ENCODE peak calls at places on chromosomes 12 and 14, in five cellular contexts. L, N, X, B and Z are unnamed samples.

GRCh38 chr12:131076791-131077747 is 123.4 kb downstream of the ADGRD1 start:
- DNase-seq in L (no peak), N (no peak), X (no peak), B (peak), Z (no peak)

GRCh38 chr14:63308723-63309317 is 9.9 kb downstream of the GPHB5 start:
- DNase-seq in L (peak), N (no peak), X (no peak), B (peak), Z (peak)

GRCh38 chr12:75991753-75992152 is 39.8 kb downstream of the PHLDA1 start:
- DNase-seq in L (no peak), N (no peak), X (no peak), B (no peak), Z (no peak)

GRCh38 chr12:52763991-52764390 is 13.2 kb downstream of the KRT76 start:
- DNase-seq in L (no peak), N (no peak), X (no peak), B (no peak), Z (no peak)

GRCh38 chr14:83702619-83703018 is 1827.3 kb upstream of the FLRT2 start:
- DNase-seq in L (no peak), N (no peak), X (no peak), B (no peak), Z (no peak)

GRCh38 chr12:109737631-109738030 is 24.0 kb downstream of the FAM222A start:
- DNase-seq in L (no peak), N (no peak), X (peak), B (no peak), Z (no peak)

GRCh38 chr14:89196561-89196960 is 220.5 kb downstream of the FOXN3 start:
- DNase-seq in L (no peak), N (no peak), X (no peak), B (no peak), Z (no peak)

GRCh38 chr12:109737111-109737510 is 23.5 kb downstream of the FAM222A start:
- DNase-seq in L (no peak), N (no peak), X (peak), B (no peak), Z (no peak)

GRCh38 chr12:6641131-6641530 is 5.4 kb upstream of the LPAR5 start:
- DNase-seq in L (peak), N (no peak), X (no peak), B (no peak), Z (no peak)

GRCh38 chr12:6635856-6636521 is at the start of gene LPAR5:
- DNase-seq in L (peak), N (peak), X (peak), B (peak), Z (peak)

GRCh38 chr12:6640497-6640896 is 4.7 kb upstream of the LPAR5 start:
- DNase-seq in L (no peak), N (no peak), X (no peak), B (no peak), Z (no peak)

GRCh38 chr12:6639151-6639773 is 3.5 kb upstream of the LPAR5 start:
- DNase-seq in L (no peak), N (no peak), X (peak), B (no peak), Z (no peak)

DNA sequence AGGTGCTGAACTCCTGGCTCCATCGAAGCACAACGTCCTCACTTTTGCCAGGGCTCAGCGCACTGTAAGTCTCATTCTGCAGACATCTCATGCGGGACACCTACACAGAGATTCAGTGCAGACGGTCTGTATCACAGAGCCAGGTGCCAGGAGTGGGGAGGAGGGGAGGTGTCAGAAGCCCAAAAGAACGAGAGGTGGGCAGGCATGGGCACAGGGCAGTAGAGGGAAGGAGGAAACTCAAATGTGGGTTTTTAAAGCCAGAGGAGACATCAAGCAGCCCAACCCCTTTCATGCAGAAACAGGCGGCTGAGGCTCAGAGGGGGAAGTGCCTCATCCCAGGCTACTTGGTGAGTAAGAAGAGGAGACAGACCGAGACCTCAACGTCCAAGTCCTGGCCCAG is 2.5 kb upstream of the LPAR5 start:
- DNase-seq in L (no peak), N (no peak), X (peak), B (peak), Z (peak)
- H3K4me3 ChIP-seq in L (no peak), N (no peak), X (no peak), B (no peak), Z (no peak)

GRCh38 chr12:63394349-63394748 is 243.3 kb upstream of the AVPR1A start:
- DNase-seq in L (no peak), N (no peak), X (no peak), B (no peak), Z (no peak)

GRCh38 chr12:63400318-63400717 is 249.3 kb upstream of the AVPR1A start:
- DNase-seq in L (no peak), N (no peak), X (no peak), B (no peak), Z (no peak)

GRCh38 chr12:63397807-63398206 is 246.8 kb upstream of the AVPR1A start:
- DNase-seq in L (no peak), N (no peak), X (no peak), B (no peak), Z (no peak)

GRCh38 chr12:63394994-63395393 is 244.0 kb upstream of the AVPR1A start:
- DNase-seq in L (no peak), N (no peak), X (no peak), B (no peak), Z (no peak)

DNA sequence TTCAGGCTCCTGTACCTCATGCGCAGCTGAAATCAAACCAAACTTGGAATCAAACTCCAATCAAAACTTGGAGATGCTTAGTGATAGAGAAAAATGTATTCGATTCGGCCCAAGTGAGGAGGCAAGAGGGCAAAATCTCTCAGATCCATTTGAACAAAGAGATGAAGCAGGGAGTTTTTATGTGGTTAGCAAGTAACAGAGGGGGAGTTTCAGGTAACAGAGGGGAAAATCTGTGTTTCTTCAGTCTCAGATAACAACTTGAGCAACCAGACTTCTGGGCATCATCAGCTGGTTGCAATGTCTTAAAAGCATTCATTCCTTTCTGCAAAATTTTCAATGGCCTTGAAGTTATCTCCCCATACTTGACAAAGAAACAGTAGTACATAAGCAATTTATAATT is 245.1 kb upstream of the AVPR1A start:
- DNase-seq in L (no peak), N (no peak), X (no peak), B (no peak), Z (no peak)
- H3K4me3 ChIP-seq in L (no peak), N (no peak), X (no peak), B (no peak), Z (no peak)

GRCh38 chr14:104683653-104684448 is 5.6 kb upstream of the INF2 start:
- DNase-seq in L (no peak), N (no peak), X (peak), B (no peak), Z (no peak)

GRCh38 chr14:104682107-104682593 is 7.3 kb upstream of the INF2 start:
- DNase-seq in L (no peak), N (no peak), X (peak), B (peak), Z (no peak)

GRCh38 chr14:104680056-104680805 is 9.2 kb upstream of the INF2 start:
- DNase-seq in L (peak), N (no peak), X (peak), B (no peak), Z (peak)

GRCh38 chr14:104680806-104681688 is 8.4 kb upstream of the INF2 start:
- DNase-seq in L (peak), N (peak), X (peak), B (no peak), Z (peak)

GRCh38 chr14:104681689-104682074 is 7.7 kb upstream of the INF2 start:
- DNase-seq in L (peak), N (peak), X (peak), B (peak), Z (no peak)
- H3K4me3 ChIP-seq in L (peak), N (peak), X (peak), B (peak), Z (no peak)

GRCh38 chr12:6377667-6377994 is 2.3 kb upstream of the SCNN1A start:
- DNase-seq in L (no peak), N (peak), X (no peak), B (peak), Z (no peak)
- H3K4me3 ChIP-seq in L (no peak), N (peak), X (no peak), B (no peak), Z (no peak)

DNA sequence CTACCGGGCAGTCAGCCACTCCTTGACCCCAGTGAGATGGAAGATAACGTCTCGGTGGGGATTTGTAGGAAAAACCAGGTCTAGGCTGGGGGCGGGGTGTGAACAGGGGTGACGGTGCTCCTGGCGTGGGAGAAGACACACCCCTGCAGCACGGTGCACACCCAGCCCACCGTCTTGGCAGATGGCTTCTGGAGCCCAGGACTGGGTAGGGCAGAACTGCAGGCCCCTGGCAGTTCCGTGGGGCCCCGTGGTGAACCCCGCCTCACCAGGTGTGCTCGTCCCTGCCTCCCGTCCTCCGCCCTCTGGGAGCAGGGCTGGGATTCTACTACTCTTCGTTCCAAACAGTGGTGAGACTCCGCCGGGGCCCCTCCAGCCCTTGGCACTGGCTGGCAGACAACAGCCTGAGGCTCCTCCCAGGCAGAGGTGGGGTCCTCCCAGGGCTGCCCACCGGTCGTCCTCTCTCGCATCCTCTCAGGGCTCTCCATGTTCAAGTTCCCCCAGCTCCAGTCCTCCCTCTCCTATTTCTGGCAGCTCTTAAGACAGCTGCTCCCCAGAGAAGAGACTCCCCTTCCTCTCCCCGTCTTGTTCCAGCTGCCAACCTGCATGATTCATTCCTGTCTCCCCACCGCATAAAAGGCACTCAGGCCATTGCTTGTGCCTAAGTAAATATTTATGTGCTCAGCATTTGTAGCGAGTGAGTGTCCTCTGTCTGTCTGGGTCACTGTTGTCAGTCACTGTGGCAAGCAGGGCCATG is 75.4 kb downstream of the FBXL14 start:
- DNase-seq in L (peak), N (peak), X (no peak), B (peak), Z (peak)
- H3K4me3 ChIP-seq in L (peak), N (no peak), X (no peak), B (no peak), Z (no peak)

GRCh38 chr12:101832030-101832429 is 1.3 kb upstream of the GNPTAB start:
- DNase-seq in L (no peak), N (no peak), X (no peak), B (no peak), Z (no peak)

GRCh38 chr12:101829639-101830390 is 944 bp downstream of the GNPTAB start:
- DNase-seq in L (peak), N (no peak), X (no peak), B (no peak), Z (peak)

GRCh38 chr12:101826766-101827368 is 3.9 kb downstream of the GNPTAB start:
- DNase-seq in L (no peak), N (no peak), X (no peak), B (peak), Z (peak)

GRCh38 chr12:101828463-101829196 is 2.1 kb downstream of the GNPTAB start:
- DNase-seq in L (no peak), N (no peak), X (no peak), B (no peak), Z (no peak)

GRCh38 chr12:101830391-101831325 is at the start of gene GNPTAB:
- DNase-seq in L (peak), N (peak), X (peak), B (peak), Z (peak)
- H3K4me3 ChIP-seq in L (peak), N (peak), X (peak), B (peak), Z (peak)

GRCh38 chr12:22276846-22277245 is 57.7 kb downstream of the ST8SIA1 start:
- DNase-seq in L (no peak), N (no peak), X (no peak), B (no peak), Z (no peak)
- H3K4me3 ChIP-seq in L (no peak), N (no peak), X (no peak), B (no peak), Z (no peak)